ENCODE peak calls at places on chromosome 14, in four cellular contexts. One of them, this sample, is unnamed.

GRCh38 chr14:51219473-51220448 is 20.3 kb upstream of the TMX1 start:
- DNase-seq in tibial artery: no peak
- DNase-seq in GM12865: peak
- DNase-seq in A549: peak
- DNase-seq in this sample: peak

GRCh38 chr14:99148131-99148530 is 123.9 kb downstream of the BCL11B start:
- DNase-seq in A549: no peak
- DNase-seq in GM12865: no peak
- DNase-seq in tibial artery: peak
- DNase-seq in this sample: no peak

GRCh38 chr14:43003845-43004244 is 1397.2 kb downstream of the LRFN5 start:
- DNase-seq in GM12865: no peak
- DNase-seq in tibial artery: no peak
- DNase-seq in A549: peak
- DNase-seq in this sample: no peak

GRCh38 chr14:49924852-49925251 is 32.0 kb downstream of the ARF6 start:
- DNase-seq in GM12865: peak
- DNase-seq in A549: no peak
- DNase-seq in tibial artery: no peak
- DNase-seq in this sample: no peak

GRCh38 chr14:29242755-29243340 is 476.3 kb downstream of the FOXG1 start:
- DNase-seq in A549: no peak
- DNase-seq in GM12865: no peak
- DNase-seq in tibial artery: no peak
- DNase-seq in this sample: no peak

GRCh38 chr14:75690010-75690409 is 29.0 kb downstream of the TTLL5 start:
- DNase-seq in A549: no peak
- DNase-seq in GM12865: no peak
- DNase-seq in tibial artery: no peak
- DNase-seq in this sample: no peak

GRCh38 chr14:44833376-44833775 is 128.4 kb downstream of the KLHL28 start:
- DNase-seq in tibial artery: no peak
- DNase-seq in GM12865: no peak
- DNase-seq in A549: peak
- DNase-seq in this sample: no peak

GRCh38 chr14:49134940-49135339 is 451.2 kb downstream of the RPS29 start:
- DNase-seq in tibial artery: no peak
- DNase-seq in A549: peak
- DNase-seq in GM12865: no peak
- DNase-seq in this sample: no peak

GRCh38 chr14:36454599-36455240 is 65.3 kb downstream of the NKX2-1 start:
- DNase-seq in tibial artery: no peak
- DNase-seq in A549: peak
- DNase-seq in GM12865: no peak
- DNase-seq in this sample: no peak

GRCh38 chr14:103205541-103205906 is 82.3 kb downstream of the TNFAIP2 start:
- DNase-seq in A549: no peak
- DNase-seq in tibial artery: no peak
- DNase-seq in GM12865: no peak
- DNase-seq in this sample: no peak

GRCh38 chr14:85534914-85535313 is 5.0 kb downstream of the FLRT2 start:
- DNase-seq in GM12865: no peak
- DNase-seq in tibial artery: no peak
- DNase-seq in A549: no peak
- DNase-seq in this sample: peak

GRCh38 chr14:82403972-82404371 is 870.3 kb upstream of the SEL1L start:
- DNase-seq in A549: no peak
- DNase-seq in GM12865: no peak
- DNase-seq in tibial artery: no peak
- DNase-seq in this sample: no peak

GRCh38 chr14:103118663-103119404 is 4.4 kb upstream of the TNFAIP2 start:
- DNase-seq in GM12865: no peak
- DNase-seq in A549: no peak
- DNase-seq in tibial artery: peak
- DNase-seq in this sample: no peak

GRCh38 chr14:102833341-102833740 is 56.1 kb downstream of the TRAF3 start:
- DNase-seq in tibial artery: no peak
- DNase-seq in A549: no peak
- DNase-seq in GM12865: no peak
- DNase-seq in this sample: peak

GRCh38 chr14:89618309-89618708 is 201.3 kb upstream of the FOXN3 start:
- DNase-seq in tibial artery: no peak
- DNase-seq in A549: no peak
- DNase-seq in GM12865: peak
- DNase-seq in this sample: no peak

GRCh38 chr14:58430156-58430555 is 2.6 kb downstream of the KIAA0586 start:
- DNase-seq in GM12865: peak
- DNase-seq in A549: no peak
- DNase-seq in tibial artery: no peak
- DNase-seq in this sample: no peak

GRCh38 chr14:53458368-53458814 is 305.3 kb upstream of the DDHD1 start:
- DNase-seq in GM12865: no peak
- DNase-seq in A549: peak
- DNase-seq in tibial artery: no peak
- DNase-seq in this sample: peak

GRCh38 chr14:76015191-76015590 is 29.6 kb downstream of the IFT43 start:
- DNase-seq in GM12865: no peak
- DNase-seq in tibial artery: no peak
- DNase-seq in A549: no peak
- DNase-seq in this sample: no peak

GRCh38 chr14:99412122-99413061 is 68.3 kb downstream of the SETD3 start:
- DNase-seq in A549: no peak
- DNase-seq in GM12865: no peak
- DNase-seq in tibial artery: no peak
- DNase-seq in this sample: no peak

GRCh38 chr14:24136684-24137528 is 912 bp downstream of the PSME1 start:
- DNase-seq in A549: no peak
- DNase-seq in tibial artery: no peak
- DNase-seq in GM12865: peak
- DNase-seq in this sample: no peak

GRCh38 chr14:99603965-99604765 is at the start of gene CCDC85C:
- DNase-seq in tibial artery: peak
- DNase-seq in GM12865: peak
- DNase-seq in A549: peak
- DNase-seq in this sample: peak

GRCh38 chr14:102951799-102952198 is 29.3 kb downstream of the AMN start:
- DNase-seq in A549: no peak
- DNase-seq in tibial artery: no peak
- DNase-seq in GM12865: no peak
- DNase-seq in this sample: no peak

GRCh38 chr14:69989622-69990021 is 110.4 kb downstream of the SMOC1 start:
- DNase-seq in GM12865: no peak
- DNase-seq in A549: no peak
- DNase-seq in tibial artery: no peak
- DNase-seq in this sample: no peak

GRCh38 chr14:89915114-89915878 is 39.2 kb downstream of the EFCAB11 start:
- DNase-seq in tibial artery: peak
- DNase-seq in GM12865: peak
- DNase-seq in A549: peak
- DNase-seq in this sample: peak

GRCh38 chr14:73591690-73592448 is at the start of gene ACOT4:
- DNase-seq in tibial artery: no peak
- DNase-seq in A549: peak
- DNase-seq in GM12865: peak
- DNase-seq in this sample: no peak

GRCh38 chr14:74412753-74413152 is 13.3 kb downstream of the SYNDIG1L start:
- DNase-seq in A549: no peak
- DNase-seq in tibial artery: no peak
- DNase-seq in GM12865: no peak
- DNase-seq in this sample: no peak

GRCh38 chr14:26621366-26621765 is 23.5 kb upstream of the NOVA1 start:
- DNase-seq in GM12865: no peak
- DNase-seq in tibial artery: no peak
- DNase-seq in A549: no peak
- DNase-seq in this sample: no peak

GRCh38 chr14:25400607-25401206 is 350.8 kb upstream of the STXBP6 start:
- DNase-seq in tibial artery: peak
- DNase-seq in GM12865: peak
- DNase-seq in A549: peak
- DNase-seq in this sample: peak

GRCh38 chr14:26170885-26171284 is 426.9 kb downstream of the NOVA1 start:
- DNase-seq in A549: no peak
- DNase-seq in tibial artery: no peak
- DNase-seq in GM12865: no peak
- DNase-seq in this sample: no peak

GRCh38 chr14:31536201-31536960 is 24.8 kb upstream of the NUBPL start:
- DNase-seq in GM12865: no peak
- DNase-seq in tibial artery: no peak
- DNase-seq in A549: no peak
- DNase-seq in this sample: no peak

GRCh38 chr14:60637138-60637489 is 12.2 kb downstream of the SIX1 start:
- DNase-seq in GM12865: no peak
- DNase-seq in tibial artery: no peak
- DNase-seq in A549: no peak
- DNase-seq in this sample: no peak

GRCh38 chr14:31268216-31268615 is 60.6 kb upstream of the HECTD1 start:
- DNase-seq in GM12865: no peak
- DNase-seq in A549: no peak
- DNase-seq in tibial artery: no peak
- DNase-seq in this sample: no peak

GRCh38 chr14:49640540-49641417 is 5.7 kb upstream of the DNAAF2 start:
- DNase-seq in A549: no peak
- DNase-seq in tibial artery: no peak
- DNase-seq in GM12865: no peak
- DNase-seq in this sample: no peak

GRCh38 chr14:27199272-27199671 is 601.4 kb upstream of the NOVA1 start:
- DNase-seq in tibial artery: no peak
- DNase-seq in A549: no peak
- DNase-seq in GM12865: no peak
- DNase-seq in this sample: no peak

GRCh38 chr14:54138024-54138353 is 181.4 kb upstream of the BMP4 start:
- DNase-seq in A549: no peak
- DNase-seq in tibial artery: no peak
- DNase-seq in GM12865: no peak
- DNase-seq in this sample: no peak

GRCh38 chr14:70642313-70643235 is 858 bp downstream of the TTC9 start:
- DNase-seq in A549: no peak
- DNase-seq in tibial artery: no peak
- DNase-seq in GM12865: peak
- DNase-seq in this sample: peak

GRCh38 chr14:70036665-70037064 is 152.1 kb downstream of the SLC8A3 start:
- DNase-seq in A549: peak
- DNase-seq in GM12865: no peak
- DNase-seq in tibial artery: no peak
- DNase-seq in this sample: no peak

GRCh38 chr14:20440882-20441281 is 4.9 kb upstream of the KLHL33 start:
- DNase-seq in GM12865: no peak
- DNase-seq in A549: no peak
- DNase-seq in tibial artery: no peak
- DNase-seq in this sample: no peak
- H3K4me3 ChIP-seq in GM12865: no peak
- H3K4me3 ChIP-seq in A549: no peak
- H3K4me3 ChIP-seq in tibial artery: no peak
- H3K4me3 ChIP-seq in this sample: no peak

DNA sequence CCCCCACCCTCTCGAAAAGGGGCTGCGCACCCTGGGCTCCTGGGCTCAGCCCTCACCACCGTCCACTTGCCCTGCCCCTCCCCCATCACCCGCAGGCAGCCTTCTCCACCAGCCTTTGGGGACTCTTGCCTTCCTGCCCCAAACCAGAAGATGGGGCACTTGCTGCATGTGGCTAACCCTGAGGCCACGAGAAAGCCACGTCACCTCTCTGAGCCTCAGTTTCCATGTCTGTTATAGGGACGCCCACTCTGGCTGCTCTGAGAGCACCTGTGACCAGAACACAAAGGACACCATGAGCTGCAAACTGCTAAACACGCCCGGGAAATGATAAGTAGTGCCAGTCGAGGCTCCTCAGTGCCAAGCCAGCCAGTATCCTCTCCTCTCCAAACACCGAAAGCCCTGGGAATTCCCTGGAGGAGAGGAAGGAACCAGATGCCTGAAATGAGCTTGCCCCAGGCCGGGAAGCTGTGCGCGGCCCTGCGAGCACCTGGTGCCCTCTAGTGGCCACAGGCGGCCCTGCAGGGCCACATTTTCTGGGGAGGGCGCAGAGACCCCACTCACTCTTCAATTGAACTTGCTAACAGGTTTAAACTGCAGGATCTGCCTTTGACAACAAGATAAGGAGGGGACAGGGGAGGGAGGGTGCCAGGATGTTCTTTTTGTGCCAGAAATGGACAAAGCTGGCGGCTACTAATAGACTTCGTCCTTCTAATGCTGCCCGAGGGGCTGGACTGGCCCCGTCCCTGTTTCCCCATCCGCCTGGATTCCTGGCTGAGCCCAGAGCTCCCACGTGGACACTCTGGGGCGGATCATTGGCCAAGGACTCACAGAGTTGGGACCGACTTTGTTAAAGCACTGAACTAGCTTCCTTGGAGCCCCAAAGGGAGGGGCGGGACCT is 10.2 kb upstream of the SERPINA9 start:
- DNase-seq in tibial artery: peak
- DNase-seq in A549: peak
- DNase-seq in GM12865: peak
- DNase-seq in this sample: peak
- H3K4me3 ChIP-seq in tibial artery: no peak
- H3K4me3 ChIP-seq in A549: no peak
- H3K4me3 ChIP-seq in GM12865: no peak
- H3K4me3 ChIP-seq in this sample: peak

GRCh38 chr14:55138091-55138490 is 9.0 kb downstream of the LGALS3 start:
- DNase-seq in GM12865: peak
- DNase-seq in tibial artery: no peak
- DNase-seq in A549: no peak
- DNase-seq in this sample: peak
- H3K4me3 ChIP-seq in GM12865: no peak
- H3K4me3 ChIP-seq in tibial artery: no peak
- H3K4me3 ChIP-seq in A549: no peak
- H3K4me3 ChIP-seq in this sample: no peak

GRCh38 chr14:20989464-20989786 is 355 bp upstream of the METTL17 start:
- DNase-seq in GM12865: no peak
- DNase-seq in A549: no peak
- DNase-seq in tibial artery: no peak
- DNase-seq in this sample: no peak
- H3K4me3 ChIP-seq in GM12865: peak
- H3K4me3 ChIP-seq in A549: peak
- H3K4me3 ChIP-seq in tibial artery: peak
- H3K4me3 ChIP-seq in this sample: peak

DNA sequence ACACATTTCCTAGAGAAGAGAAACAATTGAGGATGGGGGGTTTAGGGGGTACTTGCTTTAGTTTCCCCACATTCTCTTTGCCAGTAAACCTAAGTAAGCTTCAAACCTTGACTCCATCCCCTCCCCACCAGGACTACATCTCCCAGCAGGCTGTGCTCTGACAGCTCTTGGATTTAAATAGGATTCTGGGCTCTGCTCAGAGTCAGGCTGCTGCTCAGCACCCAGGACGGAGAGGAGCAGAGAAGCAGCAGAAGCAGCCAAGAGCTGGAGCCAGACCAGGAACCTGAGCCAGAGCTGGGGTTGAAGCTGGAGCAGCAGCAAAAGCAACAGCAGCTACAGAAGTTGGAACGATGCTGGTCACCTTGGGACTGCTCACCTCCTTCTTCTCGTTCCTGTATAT is 20.6 kb downstream of the RDH12 start:
- DNase-seq in A549: no peak
- DNase-seq in GM12865: no peak
- DNase-seq in tibial artery: peak
- DNase-seq in this sample: peak
- H3K4me3 ChIP-seq in A549: no peak
- H3K4me3 ChIP-seq in GM12865: no peak
- H3K4me3 ChIP-seq in tibial artery: no peak
- H3K4me3 ChIP-seq in this sample: no peak

GRCh38 chr14:63712123-63712522 is 15.7 kb downstream of the SGPP1 start:
- DNase-seq in A549: no peak
- DNase-seq in GM12865: peak
- DNase-seq in tibial artery: no peak
- DNase-seq in this sample: no peak
- H3K4me3 ChIP-seq in A549: no peak
- H3K4me3 ChIP-seq in GM12865: no peak
- H3K4me3 ChIP-seq in tibial artery: no peak
- H3K4me3 ChIP-seq in this sample: no peak